ENCODE peak calls at places on chromosome 2, in seven cellular contexts. G is fibroblast of lung, K is RWPE2, Q is lung, C is adrenal gland, U is Peyer's patch, X is kidney. W is an unnamed sample.

GRCh38 chr2:192155521-192156118 is 39.1 kb downstream of the TMEFF2 start:
- DNase-seq in G (no peak), K (no peak), Q (no peak), C (no peak), U (no peak), X (no peak), W (no peak)

GRCh38 chr2:150850641-150851040 is 363.2 kb upstream of the RND3 start:
- DNase-seq in G (no peak), K (no peak), Q (no peak), C (no peak), U (no peak), X (no peak), W (no peak)

GRCh38 chr2:184555352-184555751 is 43.0 kb upstream of the ZNF804A start:
- DNase-seq in G (no peak), K (no peak), Q (no peak), C (no peak), U (no peak), X (no peak), W (no peak)

GRCh38 chr2:106095478-106096392 is 98.4 kb downstream of the UXS1 start:
- DNase-seq in G (no peak), K (no peak), Q (peak; percentile 28), C (no peak), U (no peak), X (no peak), W (no peak)

GRCh38 chr2:123209185-123209584 is 815.9 kb upstream of the CNTNAP5 start:
- DNase-seq in G (no peak), K (no peak), Q (no peak), C (no peak), U (no peak), X (no peak), W (no peak)

GRCh38 chr2:54239427-54239826 is 16.6 kb downstream of the TSPYL6 start:
- DNase-seq in G (peak; percentile 95), K (no peak), Q (no peak), C (no peak), U (no peak), X (no peak), W (no peak)

GRCh38 chr2:58428553-58429284 is 187.6 kb upstream of the FANCL start:
- DNase-seq in G (peak; percentile 9), K (no peak), Q (no peak), C (no peak), U (no peak), X (peak; percentile 56), W (no peak)

GRCh38 chr2:234710587-234710986 is 213.7 kb upstream of the ARL4C start:
- DNase-seq in G (no peak), K (no peak), Q (no peak), C (no peak), U (no peak), X (no peak), W (no peak)

GRCh38 chr2:236632295-236633218 is 62.9 kb downstream of the ACKR3 start:
- DNase-seq in G (no peak), K (no peak), Q (no peak), C (no peak), U (peak; percentile 15), X (no peak), W (no peak)

GRCh38 chr2:601387-601698 is 75.9 kb downstream of the TMEM18 start:
- DNase-seq in G (no peak), K (no peak), Q (no peak), C (no peak), U (no peak), X (no peak), W (no peak)

GRCh38 chr2:158725496-158725895 is 69.6 kb upstream of the DAPL1 start:
- DNase-seq in G (no peak), K (no peak), Q (no peak), C (no peak), U (no peak), X (no peak), W (no peak)

GRCh38 chr2:221997100-221997499 is 301.7 kb downstream of the PAX3 start:
- DNase-seq in G (peak; percentile 93), K (no peak), Q (no peak), C (no peak), U (no peak), X (no peak), W (peak; percentile 40)

GRCh38 chr2:174608866-174609214 is 11.2 kb upstream of the WIPF1 start:
- DNase-seq in G (no peak), K (no peak), Q (no peak), C (no peak), U (no peak), X (no peak), W (no peak)

GRCh38 chr2:56132138-56132537 is 51.7 kb upstream of the CCDC85A start:
- DNase-seq in G (peak; percentile 34), K (no peak), Q (no peak), C (no peak), U (no peak), X (no peak), W (no peak)

GRCh38 chr2:198811198-198811597 is 646.5 kb downstream of the SATB2 start:
- DNase-seq in G (no peak), K (no peak), Q (no peak), C (no peak), U (no peak), X (no peak), W (no peak)

GRCh38 chr2:118539290-118539689 is 308.2 kb downstream of the EN1 start:
- DNase-seq in G (peak; percentile 44), K (no peak), Q (no peak), C (no peak), U (no peak), X (no peak), W (no peak)

GRCh38 chr2:213166109-213166508 is 14.7 kb upstream of the IKZF2 start:
- DNase-seq in G (no peak), K (no peak), Q (no peak), C (no peak), U (no peak), X (no peak), W (no peak)

GRCh38 chr2:219197388-219197787 is 9.2 kb upstream of the ZFAND2B start:
- DNase-seq in G (no peak), K (no peak), Q (no peak), C (no peak), U (no peak), X (no peak), W (no peak)

GRCh38 chr2:38398739-38399138 is 21.7 kb upstream of the ATL2 start:
- DNase-seq in G (no peak), K (no peak), Q (no peak), C (no peak), U (no peak), X (no peak), W (no peak)

GRCh38 chr2:150878347-150878746 is 383.3 kb downstream of the RBM43 start:
- DNase-seq in G (peak; percentile 47), K (no peak), Q (no peak), C (peak; percentile 55), U (no peak), X (no peak), W (no peak)

GRCh38 chr2:6639870-6640639 is 225.7 kb downstream of the CMPK2 start:
- DNase-seq in G (no peak), K (no peak), Q (no peak), C (no peak), U (no peak), X (no peak), W (no peak)

GRCh38 chr2:171431677-171432167 is 2.1 kb downstream of the METTL8 start:
- DNase-seq in G (no peak), K (no peak), Q (no peak), C (no peak), U (peak; percentile 49), X (peak; percentile 73), W (no peak)
- H3K4me3 ChIP-seq in G (no peak overlapping the region), K (no peak overlapping the region), Q (no peak overlapping the region), C (no peak overlapping the region), U (no peak overlapping the region), X (no peak overlapping the region), W (no peak overlapping the region)

DNA sequence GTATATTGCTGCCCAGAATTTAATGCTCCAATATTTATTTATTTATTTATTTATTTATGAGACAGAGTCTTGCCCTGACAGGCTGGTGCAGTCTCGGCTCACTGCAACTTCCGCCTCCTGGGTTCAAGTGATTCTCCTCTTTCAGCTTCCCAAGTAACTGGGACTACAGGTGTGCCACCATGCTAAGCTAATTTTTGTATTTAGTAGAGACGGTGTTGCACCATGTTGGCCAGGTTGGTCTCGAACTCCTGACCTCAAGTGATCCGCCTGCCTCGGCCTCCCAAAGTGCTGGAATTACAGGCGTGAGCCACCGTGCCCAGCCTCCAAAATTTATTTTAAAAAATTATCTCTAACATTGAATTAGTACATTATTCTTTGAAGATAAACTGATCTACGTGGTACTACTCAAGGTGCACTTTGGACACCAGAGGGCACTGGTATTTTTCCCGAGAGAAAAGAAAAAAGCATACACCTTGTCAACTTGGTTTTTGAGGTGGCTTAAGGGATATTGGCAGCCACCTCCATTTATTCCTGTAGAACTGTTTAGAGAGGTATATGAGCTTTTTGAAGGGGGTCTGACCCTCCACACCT is 1.4 kb upstream of the IDH1 start:
- DNase-seq in G (no peak), K (no peak), Q (no peak), C (no peak), U (no peak), X (no peak), W (no peak)
- TF ChIP-seq CTCF in G (no peak), K (peak; percentile 46), Q (no peak), C (no peak), U (no peak), X (no peak), W (peak; percentile 44)

GRCh38 chr2:224930990-224931389 is 111.3 kb downstream of the DOCK10 start:
- DNase-seq in G (no peak), K (no peak), Q (no peak), C (no peak), U (no peak), X (no peak), W (no peak)

GRCh38 chr2:224931956-224932355 is 110.3 kb downstream of the DOCK10 start:
- DNase-seq in G (no peak), K (no peak), Q (no peak), C (no peak), U (no peak), X (no peak), W (no peak)

GRCh38 chr2:224927671-224928173 is 114.5 kb downstream of the DOCK10 start:
- DNase-seq in G (peak; percentile 85), K (no peak), Q (peak; percentile 38), C (peak; percentile 25), U (no peak), X (no peak), W (no peak)

GRCh38 chr2:224930124-224930523 is 112.1 kb downstream of the DOCK10 start:
- DNase-seq in G (peak; percentile 37), K (no peak), Q (no peak), C (no peak), U (no peak), X (no peak), W (no peak)

GRCh38 chr2:224929512-224929911 is 112.8 kb downstream of the DOCK10 start:
- DNase-seq in G (no peak), K (no peak), Q (no peak), C (no peak), U (no peak), X (no peak), W (no peak)
- H3K4me3 ChIP-seq in G (no peak overlapping the region), K (no peak overlapping the region), Q (no peak overlapping the region), C (no peak overlapping the region), U (no peak overlapping the region), X (no peak overlapping the region), W (no peak overlapping the region)

DNA sequence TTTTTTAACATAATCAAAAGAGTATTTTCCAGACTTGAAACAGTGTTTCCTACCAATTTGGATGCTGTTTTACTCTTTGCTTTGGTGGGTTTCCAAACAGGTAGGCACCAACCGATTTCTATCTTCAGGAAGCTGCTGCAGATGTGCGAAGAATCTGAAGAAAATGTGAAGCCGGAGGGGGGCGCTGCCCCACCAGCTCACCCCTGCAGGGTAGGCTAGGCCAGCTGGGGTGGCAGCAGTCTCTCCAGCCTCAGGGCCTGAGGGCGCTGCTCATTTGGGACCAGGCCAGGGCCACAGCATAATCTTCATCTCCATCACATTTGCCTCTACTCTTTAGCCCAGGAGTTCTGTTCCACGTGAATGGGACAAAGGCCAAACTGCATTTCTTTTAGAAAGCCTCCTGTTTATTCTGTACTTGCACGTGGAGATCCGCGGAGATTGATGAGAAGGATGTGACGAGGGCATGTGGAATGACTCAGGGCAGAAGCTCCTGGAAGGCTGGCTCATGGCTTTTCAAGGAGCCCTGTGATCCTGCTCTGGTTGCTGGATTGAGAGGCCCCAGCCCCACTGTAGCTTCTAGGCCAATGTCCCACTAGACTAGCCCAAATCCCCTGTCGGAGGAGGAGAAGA is 84.2 kb upstream of the FAM136A start:
- DNase-seq in G (peak; percentile 50), K (no peak), Q (no peak), C (no peak), U (no peak), X (no peak), W (no peak)
- TF ChIP-seq CTCF in G (no peak), K (no peak), Q (no peak), C (no peak), U (no peak), X (no peak), W (no peak)